ENCODE peak calls at places on chromosomes 5 and 9, in five cellular contexts. G, Q, J, P and R are unnamed samples.
A peak's percentile ranks its signal among the peaks of the same experiment; 100 is the strongest.

GRCh38 chr5:14209836-14210235 is 66.7 kb downstream of the TRIO start:
- DNase-seq in G (no peak), Q (no peak), J (no peak), P (no peak), R (no peak)

GRCh38 chr5:127935398-127935797 is 148.2 kb upstream of the SLC12A2 start:
- DNase-seq in G (no peak), Q (no peak), J (no peak), P (no peak), R (no peak)

GRCh38 chr9:127676636-127677035 is 30.2 kb upstream of the CFAP157 start:
- DNase-seq in G (no peak), Q (no peak), J (no peak), P (no peak), R (no peak)

GRCh38 chr9:27142299-27142930 is 33.4 kb downstream of the TEK start:
- DNase-seq in G (peak; percentile 52), Q (no peak), J (no peak), P (no peak), R (no peak)

GRCh38 chr5:9188131-9188530 is 357.7 kb downstream of the SEMA5A start:
- DNase-seq in G (no peak), Q (no peak), J (no peak), P (peak; percentile 10), R (no peak)

GRCh38 chr5:60883229-60883628 is 39.2 kb upstream of the ELOVL7 start:
- DNase-seq in G (no peak), Q (no peak), J (no peak), P (peak; percentile 24), R (no peak)

GRCh38 chr9:81396528-81396927 is 292.8 kb downstream of the TLE1 start:
- DNase-seq in G (no peak), Q (no peak), J (no peak), P (no peak), R (no peak)

GRCh38 chr5:91219141-91219802 is 163.8 kb downstream of the ARRDC3 start:
- DNase-seq in G (no peak), Q (peak; percentile 48), J (no peak), P (no peak), R (no peak)

GRCh38 chr5:131641494-131641893 is 6.5 kb upstream of the RAPGEF6 start:
- DNase-seq in G (no peak), Q (no peak), J (no peak), P (no peak), R (no peak)

GRCh38 chr5:134114886-134115805 is 665 bp downstream of the TCF7 start:
- DNase-seq in G (no peak), Q (peak; percentile 35), J (peak; percentile 42), P (peak; percentile 88), R (no peak)

GRCh38 chr5:140497897-140498296 is 49.6 kb upstream of the EIF4EBP3 start:
- DNase-seq in G (no peak), Q (no peak), J (no peak), P (no peak), R (no peak)

GRCh38 chr9:38682713-38683112 is 37.2 kb downstream of the FAM240B start:
- DNase-seq in G (no peak), Q (no peak), J (no peak), P (peak; percentile 95), R (no peak)

GRCh38 chr5:151570512-151571269 is 20.4 kb downstream of the FAT2 start:
- DNase-seq in G (no peak), Q (no peak), J (no peak), P (peak; percentile 73), R (no peak)

GRCh38 chr9:22238809-22239684 is 207.6 kb upstream of the DMRTA1 start:
- DNase-seq in G (no peak), Q (no peak), J (no peak), P (peak; percentile 84), R (no peak)

GRCh38 chr9:86801246-86801645 is 146.1 kb downstream of the GAS1 start:
- DNase-seq in G (no peak), Q (no peak), J (no peak), P (no peak), R (no peak)

GRCh38 chr9:77977210-77977611 is 54.4 kb downstream of the GNAQ start:
- DNase-seq in G (no peak), Q (peak; percentile 66), J (peak; percentile 57), P (peak; percentile 91), R (peak; percentile 66)

GRCh38 chr5:20972419-20972925 is 984.5 kb upstream of the CDH18 start:
- DNase-seq in G (no peak), Q (no peak), J (peak; percentile 27), P (peak; percentile 83), R (peak; percentile 1)

GRCh38 chr9:129796029-129796910 is 6.7 kb upstream of the TOR1B start:
- DNase-seq in G (no peak), Q (no peak), J (no peak), P (no peak), R (no peak)

GRCh38 chr5:10538103-10538788 is 25.6 kb upstream of the ANKRD33B start:
- DNase-seq in G (no peak), Q (no peak), J (no peak), P (no peak), R (no peak)

GRCh38 chr5:131109540-131110255 is 55.4 kb downstream of the HINT1 start:
- DNase-seq in G (no peak), Q (no peak), J (no peak), P (peak; percentile 27), R (peak; percentile 16)

GRCh38 chr9:2170737-2171136 is 155.6 kb downstream of the SMARCA2 start:
- DNase-seq in G (no peak), Q (no peak), J (no peak), P (no peak), R (no peak)

GRCh38 chr5:76790632-76791290 is 28.1 kb upstream of the F2RL1 start:
- DNase-seq in G (no peak), Q (no peak), J (no peak), P (peak; percentile 59), R (no peak)

GRCh38 chr9:131402073-131402472 is 8.2 kb downstream of the PRRC2B start:
- DNase-seq in G (no peak), Q (no peak), J (no peak), P (no peak), R (no peak)

GRCh38 chr5:180609817-180610550 is 18.7 kb upstream of the SCGB3A1 start:
- DNase-seq in G (no peak), Q (no peak), J (no peak), P (no peak), R (no peak)

GRCh38 chr5:73522989-73523388 is 24.7 kb downstream of the BTF3 start:
- DNase-seq in G (no peak), Q (no peak), J (no peak), P (peak; percentile 35), R (no peak)

GRCh38 chr9:38687389-38687842 is 32.5 kb downstream of the FAM240B start:
- DNase-seq in G (no peak), Q (peak; percentile 75), J (peak; percentile 39), P (no peak), R (no peak)

GRCh38 chr5:132023258-132024116 is 12.0 kb upstream of the ACSL6 start:
- DNase-seq in G (no peak), Q (no peak), J (no peak), P (no peak), R (no peak)

GRCh38 chr9:86993830-86994229 is 46.5 kb upstream of the GAS1 start:
- DNase-seq in G (no peak), Q (no peak), J (no peak), P (no peak), R (no peak)

GRCh38 chr5:75089137-75089536 is 36.8 kb upstream of the GCNT4 start:
- DNase-seq in G (no peak), Q (no peak), J (no peak), P (peak; percentile 22), R (no peak)

GRCh38 chr9:13033959-13034695 is 245.4 kb downstream of the MPDZ start:
- DNase-seq in G (peak; percentile 29), Q (peak; percentile 62), J (peak; percentile 44), P (peak; percentile 74), R (peak; percentile 3)

GRCh38 chr5:60477849-60478248 is 222.1 kb downstream of the DEPDC1B start:
- DNase-seq in G (no peak), Q (no peak), J (no peak), P (no peak), R (no peak)

GRCh38 chr9:125747053-125747764 is at the start of gene PBX3:
- DNase-seq in G (no peak), Q (peak; percentile 60), J (peak; percentile 56), P (peak; percentile 74), R (peak; percentile 17)

GRCh38 chr5:6501701-6502100 is 53.0 kb downstream of the UBE2QL1 start:
- DNase-seq in G (no peak), Q (no peak), J (no peak), P (no peak), R (no peak)

GRCh38 chr5:169978744-169979143 is 1.6 kb downstream of the INSYN2B start:
- DNase-seq in G (no peak), Q (no peak), J (no peak), P (no peak), R (no peak)

GRCh38 chr9:113158446-113158845 is 7.6 kb downstream of the SLC31A2 start:
- DNase-seq in G (no peak), Q (no peak), J (no peak), P (no peak), R (no peak)

GRCh38 chr9:113154936-113155335 is 4.1 kb downstream of the SLC31A2 start:
- DNase-seq in G (no peak), Q (no peak), J (no peak), P (no peak), R (no peak)

GRCh38 chr9:113154471-113154870 is 3.7 kb downstream of the SLC31A2 start:
- DNase-seq in G (no peak), Q (no peak), J (peak; percentile 63), P (no peak), R (no peak)

GRCh38 chr9:113156880-113157279 is 6.1 kb downstream of the SLC31A2 start:
- DNase-seq in G (no peak), Q (no peak), J (no peak), P (no peak), R (no peak)

GRCh38 chr9:113155911-113156559 is 5.2 kb downstream of the SLC31A2 start:
- DNase-seq in G (no peak), Q (no peak), J (no peak), P (no peak), R (no peak)
- H3K27ac ChIP-seq in G (peak overlapping the region; percentile 87), Q (peak overlapping the region; percentile 31), J (peak overlapping the region; percentile 4), P (no peak overlapping the region), R (peak overlapping the region; percentile 96)

GRCh38 chr5:141641634-141642278 is 5.0 kb downstream of the RELL2 start:
- DNase-seq in G (no peak), Q (no peak), J (no peak), P (peak; percentile 82), R (no peak)
- H3K27ac ChIP-seq in G (no peak overlapping the region), Q (no peak overlapping the region), J (no peak overlapping the region), P (no peak overlapping the region), R (no peak overlapping the region)

GRCh38 chr5:159098285-159099048 is 1.2 kb downstream of the EBF1 start:
- DNase-seq in G (no peak), Q (no peak), J (no peak), P (no peak), R (no peak)
- H3K27ac ChIP-seq in G (peak overlapping the region; percentile 62), Q (peak overlapping the region; percentile 79), J (peak overlapping the region; percentile 74), P (no peak overlapping the region), R (peak overlapping the region; percentile 8)

GRCh38 chr5:149517461-149518122 is 33.6 kb downstream of the CSNK1A1 start:
- DNase-seq in G (peak; percentile 59), Q (no peak), J (no peak), P (no peak), R (peak; percentile 22)
- H3K27ac ChIP-seq in G (no peak overlapping the region), Q (peak overlapping the region; percentile 40), J (peak overlapping the region; percentile 60), P (no peak overlapping the region), R (peak overlapping the region; percentile 38)